ENCODE peak calls at places on chromosomes 4 and X, in eight cellular contexts. Z is endodermal cell, S is left ventricle myocardium inferior, R is small intestine, X is K562, B is aorta, L is body of pancreas, W is cardiac muscle cell. Q is an unnamed sample.

GRCh38 chrX:132958086-132958703 is at the start of gene HS6ST2:
- DNase-seq in R (no peak), X (no peak), S (no peak), W (peak; percentile 64), L (peak; percentile 8), Z (peak; percentile 75), B (no peak), Q (no peak)

GRCh38 chrX:13373807-13374187 is 53.9 kb upstream of the ATXN3L start:
- DNase-seq in X (no peak), S (no peak), B (no peak), R (no peak), Z (no peak), W (no peak), L (no peak), Q (no peak)

GRCh38 chr4:48194986-48195773 is 61.1 kb upstream of the TXK start:
- DNase-seq in R (peak; percentile 82), L (no peak), X (no peak), S (no peak), W (no peak), Z (no peak), B (no peak), Q (no peak)

GRCh38 chrX:119041175-119041574 is 31.6 kb upstream of the CT47C1 start:
- DNase-seq in X (peak; percentile 35), L (peak; percentile 74), S (peak; percentile 31), W (peak; percentile 1), R (peak; percentile 87), B (peak; percentile 74), Z (no peak), Q (peak; percentile 40)

GRCh38 chrX:16039834-16040233 is 83.5 kb upstream of the GRPR start:
- DNase-seq in Z (no peak), X (no peak), R (no peak), W (no peak), S (no peak), L (no peak), B (no peak), Q (no peak)

GRCh38 chr4:1232661-1233621 is 16.0 kb downstream of the CTBP1 start:
- DNase-seq in L (peak; percentile 64), Z (no peak), B (peak; percentile 50), R (no peak), S (peak; percentile 66), W (no peak), X (no peak), Q (no peak)

GRCh38 chr4:104490770-104491395 is 3.8 kb downstream of the CXXC4 start:
- DNase-seq in R (peak; percentile 66), B (peak; percentile 78), X (peak; percentile 48), S (peak; percentile 77), Z (peak; percentile 86), L (peak; percentile 80), W (peak; percentile 93), Q (peak; percentile 65)

GRCh38 chr4:121998024-121998423 is 46.2 kb upstream of the TRPC3 start:
- DNase-seq in L (no peak), R (no peak), X (no peak), W (peak; percentile 14), B (no peak), S (no peak), Z (peak; percentile 68), Q (no peak)

GRCh38 chr4:4443821-4444220 is 56.9 kb downstream of the NSG1 start:
- DNase-seq in L (no peak), S (no peak), B (no peak), Z (no peak), X (peak; percentile 52), W (no peak), R (no peak), Q (no peak)

GRCh38 chrX:57771689-57772088 is 91.6 kb upstream of the NLRP2B start:
- DNase-seq in B (no peak), S (no peak), L (no peak), Z (no peak), X (no peak), R (no peak), W (no peak), Q (no peak)

GRCh38 chr4:1647432-1647831 is 36.7 kb downstream of the FAM53A start:
- DNase-seq in B (no peak), L (no peak), W (no peak), Z (no peak), R (no peak), S (no peak), X (peak; percentile 47), Q (no peak)

GRCh38 chrX:69216446-69216845 is 51.2 kb upstream of the PJA1 start:
- DNase-seq in S (no peak), L (no peak), B (no peak), X (no peak), Z (no peak), W (no peak), R (no peak), Q (no peak)

GRCh38 chr4:163693776-163694175 is 199.3 kb downstream of the TMA16 start:
- DNase-seq in Z (no peak), S (no peak), R (no peak), W (no peak), L (no peak), X (no peak), B (no peak), Q (no peak)

GRCh38 chr4:92254767-92255442 is 48.9 kb upstream of the GRID2 start:
- DNase-seq in Z (peak; percentile 75), X (no peak), S (no peak), B (no peak), R (no peak), L (no peak), W (no peak), Q (no peak)

GRCh38 chrX:40107291-40108083 is 9.7 kb upstream of the BCOR start:
- DNase-seq in R (peak; percentile 76), X (no peak), Z (peak; percentile 90), S (peak; percentile 51), B (peak; percentile 87), W (peak; percentile 73), L (peak; percentile 82), Q (peak; percentile 71)

GRCh38 chrX:54178100-54178940 is 4.7 kb downstream of the FAM120C start:
- DNase-seq in L (no peak), X (no peak), W (no peak), S (no peak), Z (no peak), R (peak; percentile 4), B (no peak), Q (no peak)

GRCh38 chr4:156321203-156321602 is 367.5 kb upstream of the CTSO start:
- DNase-seq in X (no peak), L (no peak), W (no peak), B (no peak), R (no peak), Z (no peak), S (no peak), Q (no peak)

GRCh38 chr4:87543835-87544461 is 14.8 kb upstream of the SPARCL1 start:
- DNase-seq in X (no peak), W (peak; percentile 45), Z (peak; percentile 68), L (peak; percentile 8), R (peak; percentile 11), S (no peak), B (no peak), Q (no peak)

GRCh38 chr4:188728359-188728758 is 589.1 kb downstream of the TRIML1 start:
- DNase-seq in B (no peak), W (no peak), X (no peak), Z (no peak), S (no peak), R (no peak), L (no peak), Q (no peak)

GRCh38 chr4:8108261-8108660 is 50.4 kb downstream of the ABLIM2 start:
- DNase-seq in X (no peak), L (peak; percentile 81), Z (no peak), S (no peak), R (peak; percentile 74), W (no peak), B (no peak), Q (peak; percentile 34)

GRCh38 chr4:124743711-124744110 is 31.2 kb upstream of the ANKRD50 start:
- DNase-seq in L (no peak), S (no peak), W (no peak), Z (no peak), R (no peak), X (no peak), B (no peak), Q (no peak)

GRCh38 chrX:154372612-154373022 is 1.8 kb downstream of the FLNA start:
- DNase-seq in S (no peak), X (no peak), B (no peak), W (peak; percentile 49), L (peak; percentile 41), Z (no peak), R (no peak), Q (no peak)

GRCh38 chr4:95547708-95548471 is 883 bp downstream of the UNC5C start:
- DNase-seq in W (peak; percentile 58), L (no peak), S (peak; percentile 25), B (peak; percentile 63), R (no peak), X (no peak), Z (peak; percentile 68), Q (no peak)

GRCh38 chrX:19121466-19121865 is 802 bp downstream of the ADGRG2 start:
- DNase-seq in L (no peak), W (no peak), B (no peak), Z (peak; percentile 56), S (no peak), R (no peak), X (no peak), Q (no peak)
- H3K4me3 ChIP-seq in L (no peak overlapping the region), W (peak overlapping the region; percentile 43), B (peak overlapping the region; percentile 3), Z (peak overlapping the region; percentile 75), S (peak overlapping the region; percentile 66), R (no peak overlapping the region), X (no peak overlapping the region), Q (peak overlapping the region; percentile 43)

GRCh38 chrX:17703201-17703600 is 34.1 kb upstream of the SCML1 start:
- DNase-seq in S (no peak), W (no peak), B (no peak), Z (no peak), L (no peak), X (no peak), R (no peak), Q (no peak)
- H3K4me1 ChIP-seq in S (no peaks in the 10 kb centered on the region), W (no peaks in the 10 kb centered on the region), B (no peaks in the 10 kb centered on the region), Z (no peaks in the 10 kb centered on the region), L (no peaks in the 10 kb centered on the region), X (no peaks in the 10 kb centered on the region), R (no peaks in the 10 kb centered on the region), Q (no peaks in the 10 kb centered on the region)

GRCh38 chrX:45903781-45904201 is 641.4 kb downstream of the ZNF674 start:
- DNase-seq in R (no peak), X (no peak), W (no peak), B (no peak), S (no peak), L (peak; percentile 1), Z (peak; percentile 80), Q (no peak)

GRCh38 chrX:45894864-45895645 is 650.2 kb downstream of the ZNF674 start:
- DNase-seq in X (no peak), R (no peak), W (no peak), Z (no peak), S (no peak), B (no peak), L (no peak), Q (no peak)

DNA sequence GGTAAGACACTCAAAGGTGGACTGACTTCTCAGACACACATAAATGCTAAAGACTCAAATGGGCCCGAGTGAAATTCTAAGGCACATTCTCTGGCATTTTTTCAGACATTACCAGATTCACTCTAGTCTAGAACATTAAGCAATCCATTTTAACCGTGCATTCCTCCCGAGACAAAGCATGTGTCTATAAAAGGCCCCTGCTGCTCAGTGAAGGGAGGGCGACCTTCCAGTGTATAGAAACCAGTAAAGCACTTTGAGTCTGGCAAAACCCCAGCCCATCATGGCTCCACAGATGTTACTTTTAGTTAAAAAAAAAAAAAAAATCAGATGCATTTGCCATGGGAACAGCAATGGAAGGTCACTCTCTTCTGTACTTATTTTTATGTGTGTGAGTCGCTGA is 644.5 kb downstream of the ZNF674 start:
- DNase-seq in S (no peak), X (no peak), W (no peak), Z (no peak), L (no peak), R (no peak), B (no peak), Q (no peak)
- H3K4me3 ChIP-seq in S (no peak overlapping the region), X (no peak overlapping the region), W (no peak overlapping the region), Z (no peak overlapping the region), L (no peak overlapping the region), R (no peak overlapping the region), B (no peak overlapping the region), Q (no peak overlapping the region)

GRCh38 chr4:108048997-108049396 is 59.3 kb downstream of the HADH start:
- DNase-seq in L (no peak), W (no peak), X (no peak), B (no peak), Z (no peak), R (no peak), S (no peak), Q (no peak)
- H3K4me1 ChIP-seq in L (peaks cover 9% of the 10 kb centered on the region), W (no peaks in the 10 kb centered on the region), X (no peaks in the 10 kb centered on the region), B (no peaks in the 10 kb centered on the region), Z (no peaks in the 10 kb centered on the region), R (peaks cover 4% of the 10 kb centered on the region), S (peaks cover 5% of the 10 kb centered on the region), Q (no peaks in the 10 kb centered on the region)

Q was measured in stomach.